ENCODE peak calls at places on chromosomes 16 and 17, in seven cellular contexts. C is IMR-90, M is mesendoderm, D is mesenchymal stem cell, E is trophoblast cell, Y is H1, N is neuronal stem cell. H is an unnamed sample.

GRCh38 chr17:2949469-2950044 is 113.8 kb downstream of the OR1D5 start:
- DNase-seq in C (peak; percentile 49), M (no peak), D (peak; percentile 56), E (peak; percentile 45), Y (no peak), N (no peak), H (peak; percentile 22)

GRCh38 chr17:57187391-57187790 is 68.9 kb upstream of the MSI2 start:
- DNase-seq in C (no peak), M (no peak), D (no peak), E (no peak), Y (no peak), N (no peak), H (no peak)

GRCh38 chr16:31243734-31244670 is 15.8 kb upstream of the ITGAM start:
- DNase-seq in C (no peak), M (peak; percentile 82), D (no peak), E (no peak), Y (no peak), N (no peak), H (no peak)

GRCh38 chr17:77571562-77571981 is 386.9 kb upstream of the TNRC6C start:
- DNase-seq in C (peak; percentile 6), M (no peak), D (no peak), E (no peak), Y (no peak), N (no peak), H (no peak)

GRCh38 chr17:68452724-68453290 is 4.5 kb downstream of the WIPI1 start:
- DNase-seq in C (no peak), M (no peak), D (no peak), E (peak; percentile 93), Y (no peak), N (no peak), H (no peak)

GRCh38 chr16:17832738-17833137 is 362.0 kb upstream of the XYLT1 start:
- DNase-seq in C (no peak), M (no peak), D (no peak), E (no peak), Y (no peak), N (no peak), H (no peak)

GRCh38 chr16:50086176-50086575 is 20.4 kb downstream of the HEATR3 start:
- DNase-seq in C (no peak), M (no peak), D (no peak), E (no peak), Y (no peak), N (no peak), H (no peak)

GRCh38 chr17:78583091-78583490 is 5.9 kb upstream of the DNAH17 start:
- DNase-seq in C (no peak), M (peak; percentile 68), D (peak; percentile 9), E (no peak), Y (no peak), N (no peak), H (peak; percentile 78)

GRCh38 chr17:73401911-73402310 is 90.1 kb upstream of the CDC42EP4 start:
- DNase-seq in C (peak; percentile 7), M (peak; percentile 84), D (peak; percentile 18), E (no peak), Y (peak; percentile 76), N (peak; percentile 24), H (peak; percentile 86)

GRCh38 chr16:85536073-85536410 is 77.1 kb upstream of the GSE1 start:
- DNase-seq in C (no peak), M (no peak), D (no peak), E (no peak), Y (no peak), N (no peak), H (no peak)

GRCh38 chr16:77157773-77158172 is 33.2 kb upstream of the MON1B start:
- DNase-seq in C (no peak), M (no peak), D (no peak), E (no peak), Y (no peak), N (no peak), H (no peak)

GRCh38 chr17:8837438-8838075 is 29.9 kb downstream of the PIK3R6 start:
- DNase-seq in C (no peak), M (no peak), D (no peak), E (no peak), Y (peak; percentile 44), N (no peak), H (no peak)

GRCh38 chr16:15440852-15441251 is 6.5 kb downstream of the BMERB1 start:
- DNase-seq in C (peak; percentile 79), M (no peak), D (peak; percentile 80), E (no peak), Y (no peak), N (no peak), H (no peak)

GRCh38 chr17:83115832-83116231 is 36.4 kb downstream of the METRNL start:
- DNase-seq in C (no peak), M (no peak), D (no peak), E (no peak), Y (no peak), N (no peak), H (no peak)

GRCh38 chr16:56193951-56194726 is 2.9 kb downstream of the GNAO1 start:
- DNase-seq in C (peak; percentile 55), M (peak; percentile 95), D (peak; percentile 66), E (peak; percentile 66), Y (peak; percentile 99), N (peak; percentile 95), H (peak; percentile 93)

GRCh38 chr17:44212507-44213402 is 6.7 kb downstream of the UBTF start:
- DNase-seq in C (no peak), M (no peak), D (no peak), E (no peak), Y (no peak), N (no peak), H (no peak)

GRCh38 chr17:76682306-76682705 is 28.5 kb downstream of the MXRA7 start:
- DNase-seq in C (no peak), M (no peak), D (peak; percentile 83), E (no peak), Y (no peak), N (no peak), H (no peak)

GRCh38 chr17:46950615-46950996 is 27.6 kb downstream of the GOSR2 start:
- DNase-seq in C (no peak), M (no peak), D (no peak), E (no peak), Y (no peak), N (no peak), H (peak; percentile 20)

GRCh38 chr17:49353607-49354006 is 8.4 kb downstream of the ZNF652 start:
- DNase-seq in C (peak; percentile 59), M (no peak), D (no peak), E (no peak), Y (no peak), N (no peak), H (no peak)

GRCh38 chr17:74785096-74785980 is 9.2 kb upstream of the NAT9 start:
- DNase-seq in C (no peak), M (no peak), D (no peak), E (peak; percentile 27), Y (no peak), N (no peak), H (no peak)

GRCh38 chr17:14321980-14322776 is 21.3 kb downstream of the HS3ST3B1 start:
- DNase-seq in C (no peak), M (no peak), D (no peak), E (no peak), Y (no peak), N (no peak), H (no peak)

GRCh38 chr16:58299757-58300349 is 5.0 kb upstream of the PRSS54 start:
- DNase-seq in C (peak; percentile 5), M (peak; percentile 72), D (no peak), E (no peak), Y (peak; percentile 69), N (no peak), H (peak; percentile 70)

GRCh38 chr17:42531455-42532354 is 4.3 kb upstream of the NAGLU start:
- DNase-seq in C (peak; percentile 34), M (peak; percentile 93), D (peak; percentile 74), E (peak; percentile 90), Y (peak; percentile 65), N (no peak), H (peak; percentile 77)

GRCh38 chr16:27225536-27226360 is 22.4 kb downstream of the KDM8 start:
- DNase-seq in C (no peak), M (no peak), D (no peak), E (no peak), Y (no peak), N (no peak), H (no peak)

GRCh38 chr16:68286153-68287074 is 22.1 kb downstream of the SLC7A6 start:
- DNase-seq in C (no peak), M (no peak), D (no peak), E (no peak), Y (no peak), N (no peak), H (no peak)

GRCh38 chr17:882827-883585 is 96.6 kb downstream of the NXN start:
- DNase-seq in C (peak; percentile 66), M (peak; percentile 88), D (peak; percentile 69), E (no peak), Y (no peak), N (peak; percentile 54), H (peak; percentile 75)

GRCh38 chr16:2586241-2586640 is 48.4 kb downstream of the PDPK1 start:
- DNase-seq in C (no peak), M (peak; percentile 10), D (no peak), E (no peak), Y (peak; percentile 71), N (no peak), H (peak; percentile 38)

GRCh38 chr16:73277066-73277465 is 229.1 kb upstream of the ZFHX3 start:
- DNase-seq in C (no peak), M (no peak), D (no peak), E (no peak), Y (no peak), N (no peak), H (no peak)
- H2BK5ac ChIP-seq in C (no peak overlapping the region), M (no peak overlapping the region), D (no peak overlapping the region), E (no peak overlapping the region), Y (no peak overlapping the region), N (no peak overlapping the region), H (no peak overlapping the region)

GRCh38 chr17:56096026-56096807 is 57.1 kb upstream of the ANKFN1 start:
- DNase-seq in C (peak; percentile 45), M (no peak), D (no peak), E (no peak), Y (no peak), N (no peak), H (no peak)

GRCh38 chr17:56098746-56099145 is 54.5 kb upstream of the ANKFN1 start:
- DNase-seq in C (no peak), M (no peak), D (no peak), E (no peak), Y (no peak), N (no peak), H (no peak)

DNA sequence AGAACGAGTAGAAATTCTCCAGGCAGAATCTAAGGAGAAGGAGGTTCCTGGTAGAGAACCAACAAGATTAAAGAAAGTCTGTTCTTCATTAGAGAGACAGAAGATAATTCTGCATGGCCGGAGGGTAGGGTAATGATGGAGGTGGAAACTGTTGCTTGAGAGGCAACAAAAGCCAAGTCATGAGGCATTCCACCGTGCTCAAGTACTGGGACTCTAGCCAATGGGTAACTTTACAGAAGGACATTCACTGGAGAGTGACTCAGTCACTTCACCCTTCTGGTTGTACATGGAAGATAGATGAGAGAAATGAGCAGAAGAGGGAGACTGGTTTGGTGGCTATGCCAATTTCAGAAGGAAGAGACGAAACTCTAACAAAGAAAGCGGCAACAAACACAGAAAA is 53.6 kb upstream of the ANKFN1 start:
- DNase-seq in C (peak; percentile 8), M (no peak), D (no peak), E (no peak), Y (no peak), N (no peak), H (no peak)
- H4K8ac ChIP-seq in C (no peak overlapping the region), M (no peak overlapping the region), D (no peak overlapping the region), E (no peak overlapping the region), Y (no peak overlapping the region), N (no peak overlapping the region), H (no peak overlapping the region)

GRCh38 chr17:80229011-80229410 is 8.8 kb downstream of the SLC26A11 start:
- DNase-seq in C (no peak), M (no peak), D (no peak), E (no peak), Y (no peak), N (no peak), H (no peak)
- H2BK5ac ChIP-seq in C (no peak overlapping the region), M (no peak overlapping the region), D (no peak overlapping the region), E (no peak overlapping the region), Y (no peak overlapping the region), N (no peak overlapping the region), H (no peak overlapping the region)

GRCh38 chr16:10947211-10947787 is 2.9 kb downstream of the CLEC16A start:
- DNase-seq in C (no peak), M (no peak), D (no peak), E (no peak), Y (no peak), N (no peak), H (no peak)
- H4K8ac ChIP-seq in C (no peak overlapping the region), M (no peak overlapping the region), D (no peak overlapping the region), E (no peak overlapping the region), Y (no peak overlapping the region), N (no peak overlapping the region), H (no peak overlapping the region)

H was measured in H9.